ENCODE peak calls at places on chromosome 2, in four cellular contexts. J is stimulated activated CD4-positive, alpha-beta T cell treated with anti-CD3 and anti-CD28 coated beads, Interleukin-2, amount 100 ng/mL, for 48 hours; R is iris pigment epithelial cell; M is fibroblast of the aortic adventitia. N is an unnamed sample.
A peak's percentile ranks its signal among the peaks of the same experiment; 100 is the strongest.

GRCh38 chr2:138364554-138365162 is 136.9 kb upstream of the SPOPL start:
- DNase-seq in J (no peak), R (peak; percentile 60), M (peak; percentile 75), N (peak; percentile 46)

GRCh38 chr2:58054264-58054663 is 7.7 kb downstream of the VRK2 start:
- DNase-seq in J (no peak), R (peak; percentile 71), M (peak; percentile 68), N (no peak)

GRCh38 chr2:157900203-157900602 is 24.1 kb upstream of the ACVR1 start:
- DNase-seq in J (no peak), R (no peak), M (no peak), N (no peak)

GRCh38 chr2:163717993-163718680 is 17.7 kb downstream of the FIGN start:
- DNase-seq in J (no peak), R (no peak), M (peak; percentile 28), N (no peak)

GRCh38 chr2:98601532-98602132 is 6.7 kb downstream of the COA5 start:
- DNase-seq in J (no peak), R (peak; percentile 55), M (peak; percentile 38), N (no peak)

GRCh38 chr2:216004408-216005283 is 8.7 kb downstream of the MREG start:
- DNase-seq in J (no peak), R (no peak), M (no peak), N (no peak)

GRCh38 chr2:72630767-72631166 is 195.1 kb downstream of the EXOC6B start:
- DNase-seq in J (no peak), R (peak; percentile 73), M (peak; percentile 48), N (peak; percentile 41)

GRCh38 chr2:20052872-20053281 is 1.4 kb upstream of the LAPTM4A start:
- DNase-seq in J (peak; percentile 5), R (peak; percentile 92), M (peak; percentile 92), N (peak; percentile 62)

GRCh38 chr2:24824071-24824588 is 30.9 kb downstream of the CENPO start:
- DNase-seq in J (no peak), R (no peak), M (no peak), N (no peak)

GRCh38 chr2:142843731-142844130 is 33.7 kb upstream of the KYNU start:
- DNase-seq in J (no peak), R (no peak), M (peak; percentile 24), N (no peak)

GRCh38 chr2:80515961-80516360 is 211.4 kb upstream of the LRRTM1 start:
- DNase-seq in J (no peak), R (no peak), M (no peak), N (no peak)

GRCh38 chr2:123715467-123715982 is 309.6 kb upstream of the CNTNAP5 start:
- DNase-seq in J (no peak), R (no peak), M (no peak), N (no peak)

GRCh38 chr2:125455110-125455509 is 1200.8 kb upstream of the GYPC start:
- DNase-seq in J (no peak), R (no peak), M (no peak), N (no peak)

GRCh38 chr2:177322801-177323261 is 58.3 kb upstream of the NFE2L2 start:
- DNase-seq in J (no peak), R (no peak), M (no peak), N (no peak)

GRCh38 chr2:148058641-148059040 is 37.8 kb downstream of the MBD5 start:
- DNase-seq in J (no peak), R (peak; percentile 50), M (peak; percentile 3), N (no peak)

GRCh38 chr2:214019229-214019972 is 391.5 kb upstream of the VWC2L start:
- DNase-seq in J (no peak), R (peak; percentile 97), M (peak; percentile 98), N (peak; percentile 92)

GRCh38 chr2:53424902-53425301 is 342.7 kb upstream of the CHAC2 start:
- DNase-seq in J (no peak), R (no peak), M (no peak), N (no peak)

GRCh38 chr2:12766421-12766879 is 49.7 kb downstream of the TRIB2 start:
- DNase-seq in J (no peak), R (peak; percentile 45), M (peak; percentile 24), N (no peak)

GRCh38 chr2:156087875-156088274 is 244.6 kb downstream of the NR4A2 start:
- DNase-seq in J (no peak), R (peak; percentile 9), M (peak; percentile 24), N (no peak)

GRCh38 chr2:33933203-33933602 is 334.1 kb upstream of the FAM98A start:
- DNase-seq in J (no peak), R (no peak), M (no peak), N (no peak)

GRCh38 chr2:156021326-156022040 is 311.0 kb downstream of the NR4A2 start:
- DNase-seq in J (no peak), R (peak; percentile 3), M (peak; percentile 12), N (no peak)